ENCODE peak calls at places on chromosomes 1 and 21, in six cellular contexts. B, S, V, A, N and Z are unnamed samples.

GRCh38 chr1:30024411-30025195 is 698.8 kb downstream of the MATN1 start:
- DNase-seq in B (no peak), S (no peak), V (no peak), A (no peak), N (no peak), Z (no peak)

GRCh38 chr1:109832935-109833334 is 69.2 kb upstream of the EPS8L3 start:
- DNase-seq in B (no peak), S (no peak), V (no peak), A (no peak), N (no peak), Z (no peak)

GRCh38 chr1:28751315-28752056 is 14.7 kb downstream of the YTHDF2 start:
- DNase-seq in B (no peak), S (no peak), V (no peak), A (no peak), N (no peak), Z (no peak)

GRCh38 chr21:28518620-28519019 is 474.1 kb downstream of the LTN1 start:
- DNase-seq in B (no peak), S (no peak), V (no peak), A (no peak), N (no peak), Z (no peak)

GRCh38 chr1:15836772-15837669 is 10.5 kb upstream of the SPEN start:
- DNase-seq in B (no peak), S (peak), V (peak), A (peak), N (peak), Z (peak)

GRCh38 chr1:75796376-75797272 is at the start of gene MSH4:
- DNase-seq in B (peak), S (peak), V (no peak), A (no peak), N (no peak), Z (peak)

GRCh38 chr1:74937176-74937575 is 197.0 kb upstream of the LHX8 start:
- DNase-seq in B (peak), S (no peak), V (no peak), A (no peak), N (no peak), Z (no peak)

GRCh38 chr1:47189844-47190562 is at the start of gene PDZK1IP1:
- DNase-seq in B (no peak), S (no peak), V (peak), A (no peak), N (no peak), Z (peak)

GRCh38 chr1:56505792-56506191 is 73.6 kb downstream of the PLPP3 start:
- DNase-seq in B (no peak), S (no peak), V (no peak), A (no peak), N (no peak), Z (no peak)